ENCODE peak calls at places on chromosome 6, in ten cellular contexts. X, S, B, I, P, Y, J, R, U and D are unnamed samples.

GRCh38 chr6:65707134-65707826 is at the start of gene EYS:
- DNase-seq in J (no peak), R (no peak), U (no peak), I (peak), S (no peak), P (no peak), B (no peak), X (peak), Y (no peak), D (no peak)

GRCh38 chr6:159966981-159967380 is 1.9 kb upstream of the IGF2R start:
- DNase-seq in J (no peak), X (no peak), B (no peak), I (no peak), Y (peak), U (no peak), R (no peak), P (no peak), S (no peak), D (no peak)

GRCh38 chr6:152508477-152508876 is 128.7 kb downstream of the SYNE1 start:
- DNase-seq in J (no peak), I (no peak), U (no peak), S (no peak), B (no peak), X (no peak), R (no peak), P (no peak), Y (no peak), D (no peak)

GRCh38 chr6:169498887-169499513 is 202.8 kb downstream of the WDR27 start:
- DNase-seq in R (no peak), U (no peak), J (no peak), X (no peak), S (peak), B (no peak), Y (no peak), P (no peak), I (no peak), D (no peak)

GRCh38 chr6:87826376-87826775 is 124.3 kb upstream of the AKIRIN2 start:
- DNase-seq in B (no peak), X (no peak), J (no peak), Y (no peak), U (no peak), S (no peak), R (no peak), I (no peak), P (no peak), D (no peak)

GRCh38 chr6:159837511-159837910 is 37.4 kb downstream of the PNLDC1 start:
- DNase-seq in I (no peak), S (no peak), J (no peak), B (no peak), R (no peak), Y (no peak), X (no peak), U (no peak), P (no peak), D (no peak)

GRCh38 chr6:75326557-75327258 is 42.1 kb upstream of the TMEM30A start:
- DNase-seq in S (no peak), X (no peak), Y (peak), U (no peak), R (no peak), I (no peak), P (no peak), J (no peak), B (no peak), D (peak)

GRCh38 chr6:87198496-87198895 is 43.1 kb downstream of the ZNF292 start:
- DNase-seq in P (no peak), I (no peak), R (no peak), U (no peak), S (no peak), Y (peak), X (no peak), J (no peak), B (no peak), D (peak)

GRCh38 chr6:155828989-155829388 is 373.4 kb upstream of the NOX3 start:
- DNase-seq in X (no peak), Y (no peak), J (no peak), P (no peak), I (no peak), R (no peak), B (no peak), S (no peak), U (no peak), D (no peak)

GRCh38 chr6:39084506-39084905 is 30.5 kb downstream of the SAYSD1 start:
- DNase-seq in R (no peak), U (no peak), I (no peak), J (no peak), Y (no peak), X (peak), P (no peak), B (no peak), S (no peak), D (no peak)

GRCh38 chr6:30564114-30564513 is 7.0 kb downstream of the PRR3 start:
- DNase-seq in B (no peak), S (no peak), R (no peak), U (no peak), I (no peak), P (no peak), Y (no peak), J (no peak), X (no peak), D (no peak)

GRCh38 chr6:26180346-26180745 is 93.1 kb downstream of the HFE start:
- DNase-seq in X (no peak), I (no peak), J (no peak), P (no peak), B (peak), U (no peak), R (no peak), S (no peak), Y (no peak), D (no peak)

GRCh38 chr6:47135772-47136171 is 93.6 kb upstream of the ADGRF1 start:
- DNase-seq in I (no peak), U (no peak), S (no peak), R (peak), P (no peak), J (no peak), B (peak), Y (peak), X (no peak), D (peak)

GRCh38 chr6:40948598-40948997 is 90.4 kb downstream of the UNC5CL start:
- DNase-seq in U (no peak), Y (no peak), R (no peak), X (no peak), S (no peak), J (no peak), B (peak), P (no peak), I (no peak), D (peak)

GRCh38 chr6:73523434-73524123 is 2.7 kb upstream of the EEF1A1 start:
- DNase-seq in P (peak), U (peak), S (peak), R (no peak), J (peak), Y (peak), X (peak), B (no peak), I (peak), D (peak)

GRCh38 chr6:84872996-84873395 is 108.6 kb upstream of the TBX18 start:
- DNase-seq in X (no peak), J (no peak), R (no peak), B (no peak), I (no peak), S (no peak), Y (no peak), P (no peak), U (no peak), D (peak)

GRCh38 chr6:66930559-66931290 is 1223.7 kb upstream of the EYS start:
- DNase-seq in B (peak), R (no peak), P (no peak), J (no peak), X (no peak), U (no peak), S (no peak), I (no peak), Y (peak), D (peak)

GRCh38 chr6:139370047-139370706 is 4.3 kb downstream of the CITED2 start:
- DNase-seq in X (peak), J (no peak), S (peak), I (peak), B (no peak), U (no peak), P (no peak), Y (peak), R (peak), D (peak)

GRCh38 chr6:134080171-134080795 is 27.9 kb upstream of the SLC2A12 start:
- DNase-seq in X (no peak), U (no peak), P (no peak), R (no peak), J (no peak), I (no peak), B (peak), Y (peak), S (no peak), D (no peak)

GRCh38 chr6:137650720-137651119 is 156.5 kb upstream of the OLIG3 start:
- DNase-seq in B (no peak), X (no peak), P (no peak), I (no peak), J (no peak), U (no peak), S (no peak), Y (no peak), R (no peak), D (no peak)

GRCh38 chr6:56851541-56852248 is 103.2 kb upstream of the BEND6 start:
- DNase-seq in X (peak), S (peak), R (no peak), J (no peak), B (peak), P (no peak), Y (peak), I (peak), U (no peak), D (peak)

GRCh38 chr6:3259491-3259958 is 778 bp downstream of the PSMG4 start:
- DNase-seq in R (no peak), I (peak), P (peak), X (no peak), S (peak), B (peak), U (no peak), Y (peak), J (no peak), D (no peak)

GRCh38 chr6:38150681-38151296 is 331.3 kb downstream of the ZFAND3 start:
- DNase-seq in S (peak), P (no peak), I (no peak), R (no peak), B (no peak), X (no peak), J (no peak), U (no peak), Y (no peak), D (no peak)

GRCh38 chr6:119791746-119792145 is 442.2 kb upstream of the MAN1A1 start:
- DNase-seq in R (no peak), J (no peak), U (no peak), B (peak), P (no peak), Y (no peak), X (no peak), I (no peak), S (no peak), D (peak)

GRCh38 chr6:24847402-24847801 is 48.7 kb upstream of the ARMH2 start:
- DNase-seq in Y (no peak), B (no peak), S (peak), I (no peak), U (no peak), R (no peak), J (no peak), P (no peak), X (no peak), D (no peak)

GRCh38 chr6:29847871-29848630 is 20.4 kb downstream of the HLA-G start:
- DNase-seq in X (peak), Y (peak), S (peak), B (peak), J (peak), U (peak), P (peak), I (peak), R (peak), D (peak)

GRCh38 chr6:87798393-87799278 is 96.6 kb upstream of the AKIRIN2 start:
- DNase-seq in Y (no peak), U (no peak), S (no peak), P (no peak), I (no peak), R (no peak), J (no peak), B (no peak), X (no peak), D (no peak)

GRCh38 chr6:151647871-151648639 is 154.2 kb downstream of the CCDC170 start:
- DNase-seq in S (no peak), Y (peak), U (no peak), J (no peak), B (peak), X (no peak), I (peak), P (no peak), R (no peak), D (no peak)

GRCh38 chr6:147930743-147931142 is 411.9 kb upstream of the SASH1 start:
- DNase-seq in R (no peak), U (no peak), X (no peak), S (no peak), I (no peak), Y (no peak), P (no peak), J (no peak), B (no peak), D (no peak)

GRCh38 chr6:47061631-47062300 is 19.6 kb upstream of the ADGRF1 start:
- DNase-seq in U (no peak), R (no peak), P (no peak), Y (peak), I (no peak), J (no peak), B (peak), X (no peak), S (peak), D (peak)

GRCh38 chr6:38349795-38350194 is 289.9 kb downstream of the BTBD9 start:
- DNase-seq in Y (peak), J (no peak), R (no peak), X (no peak), I (no peak), U (no peak), S (no peak), B (no peak), P (no peak), D (peak)

GRCh38 chr6:36326351-36326995 is 10.2 kb downstream of the BNIP5 start:
- DNase-seq in J (no peak), X (peak), R (no peak), I (no peak), U (no peak), S (peak), B (no peak), Y (no peak), P (no peak), D (peak)

GRCh38 chr6:134642217-134642616 is 307.7 kb downstream of the ALDH8A1 start:
- DNase-seq in J (no peak), I (no peak), B (no peak), P (no peak), X (no peak), U (no peak), R (peak), S (no peak), Y (peak), D (peak)

GRCh38 chr6:72032056-72032455 is 145.7 kb downstream of the RIMS1 start:
- DNase-seq in P (no peak), Y (no peak), J (no peak), R (peak), U (no peak), X (no peak), S (no peak), B (peak), I (no peak), D (no peak)

GRCh38 chr6:156780117-156780641 is 3.0 kb downstream of the ARID1B start:
- DNase-seq in Y (peak), S (peak), P (peak), I (peak), R (peak), X (peak), J (peak), U (peak), B (peak), D (peak)

GRCh38 chr6:43306086-43306485 is 2.5 kb downstream of the CRIP3 start:
- DNase-seq in X (no peak), J (no peak), Y (no peak), B (no peak), I (no peak), P (no peak), U (no peak), S (no peak), R (no peak), D (no peak)

GRCh38 chr6:112651239-112651638 is 304.1 kb downstream of the RFPL4B start:
- DNase-seq in S (peak), U (no peak), P (no peak), J (no peak), Y (peak), B (no peak), R (no peak), I (no peak), X (no peak), D (no peak)

GRCh38 chr6:7528565-7528964 is 12.9 kb upstream of the DSP start:
- DNase-seq in I (no peak), Y (peak), R (no peak), J (no peak), U (no peak), P (no peak), B (peak), X (no peak), S (no peak), D (peak)